ENCODE peak calls at places on chromosome 1, in four cellular contexts. O is WTC11, H is H1, G is K562. R is an unnamed sample.

GRCh38 chr1:108011295-108011694 is 46.3 kb upstream of the VAV3 start:
- DNase-seq in H (no peak), G (no peak), O (no peak), R (no peak)

GRCh38 chr1:94707321-94708298 is 112.5 kb upstream of the SLC44A3 start:
- DNase-seq in G (no peak), O (no peak), H (no peak), R (no peak)

GRCh38 chr1:69492286-69492685 is 75.4 kb upstream of the LRRC7 start:
- DNase-seq in G (no peak), H (no peak), O (no peak), R (no peak)

GRCh38 chr1:14735861-14736260 is 137.4 kb downstream of the KAZN start:
- DNase-seq in H (no peak), O (no peak), G (no peak), R (no peak)

GRCh38 chr1:156508205-156508954 is 7.8 kb upstream of the MEF2D start:
- DNase-seq in G (no peak), O (no peak), H (no peak), R (no peak)

GRCh38 chr1:109198043-109198695 is 15.5 kb upstream of the SARS1 start:
- DNase-seq in H (no peak), G (peak; percentile 93), O (no peak), R (no peak)

GRCh38 chr1:7632126-7632525 is 139.0 kb upstream of the VAMP3 start:
- DNase-seq in G (no peak), O (no peak), H (no peak), R (no peak)

GRCh38 chr1:215394084-215394991 is 172.8 kb upstream of the KCTD3 start:
- DNase-seq in O (no peak), H (no peak), G (no peak), R (no peak)

GRCh38 chr1:24828887-24829192 is 83.6 kb downstream of the CLIC4 start:
- DNase-seq in O (no peak), H (no peak), G (no peak), R (peak; percentile 48)

GRCh38 chr1:54652172-54652571 is 10.6 kb downstream of the MROH7 start:
- DNase-seq in G (no peak), H (no peak), O (no peak), R (no peak)

GRCh38 chr1:219040291-219040690 is 133.4 kb upstream of the LYPLAL1 start:
- DNase-seq in O (no peak), G (no peak), H (no peak), R (no peak)

GRCh38 chr1:2029561-2029960 is 10.4 kb downstream of the GABRD start:
- DNase-seq in O (no peak), H (no peak), G (no peak), R (no peak)

GRCh38 chr1:226403522-226404034 is 4.3 kb downstream of the PARP1 start:
- DNase-seq in G (peak; percentile 80), H (no peak), O (peak; percentile 32), R (peak; percentile 60)

GRCh38 chr1:180151508-180151907 is 3.2 kb upstream of the QSOX1 start:
- DNase-seq in O (no peak), G (no peak), H (no peak), R (no peak)

GRCh38 chr1:50704126-50704525 is 255.9 kb downstream of the FAF1 start:
- DNase-seq in G (peak; percentile 69), O (no peak), H (no peak), R (peak; percentile 64)

GRCh38 chr1:244011796-244012195 is 39.3 kb upstream of the ZBTB18 start:
- DNase-seq in H (no peak), G (no peak), O (no peak), R (no peak)

GRCh38 chr1:183806650-183807049 is 1.7 kb downstream of the RGL1 start:
- DNase-seq in O (no peak), G (no peak), H (no peak), R (no peak)

GRCh38 chr1:27428316-27429028 is 36.0 kb downstream of the GPR3 start:
- DNase-seq in H (no peak), O (no peak), G (peak; percentile 49), R (peak; percentile 60)

GRCh38 chr1:18557621-18558465 is 72.8 kb upstream of the PAX7 start:
- DNase-seq in H (peak; percentile 54), O (peak; percentile 67), G (no peak), R (no peak)

GRCh38 chr1:220701974-220702373 is 11.8 kb downstream of the C1orf115 start:
- DNase-seq in O (no peak), G (no peak), H (no peak), R (no peak)

GRCh38 chr1:89383185-89383584 is 19.3 kb downstream of the GBP6 start:
- DNase-seq in G (no peak), O (no peak), H (no peak), R (no peak)

GRCh38 chr1:23394176-23394575 is 24.5 kb upstream of the ZNF436 start:
- DNase-seq in G (no peak), O (no peak), H (no peak), R (no peak)

GRCh38 chr1:218783916-218784315 is 389.8 kb upstream of the LYPLAL1 start:
- DNase-seq in O (no peak), H (no peak), G (no peak), R (no peak)

GRCh38 chr1:205240118-205240517 is 12.4 kb downstream of the TMCC2 start:
- DNase-seq in G (no peak), H (no peak), O (no peak), R (no peak)

GRCh38 chr1:101148987-101149386 is 87.8 kb upstream of the S1PR1 start:
- DNase-seq in G (no peak), O (no peak), H (no peak), R (no peak)

GRCh38 chr1:3481836-3482589 is 27.5 kb downstream of the ARHGEF16 start:
- DNase-seq in G (no peak), O (no peak), H (no peak), R (no peak)

GRCh38 chr1:81437649-81438048 is 363.1 kb upstream of the ADGRL2 start:
- DNase-seq in G (no peak), O (no peak), H (no peak), R (no peak)

GRCh38 chr1:226632169-226632884 is 83.8 kb downstream of the STUM start:
- DNase-seq in G (no peak), H (no peak), O (no peak), R (no peak)

GRCh38 chr1:225378880-225379279 is 49.0 kb downstream of the LBR start:
- DNase-seq in H (peak; percentile 78), G (no peak), O (peak; percentile 81), R (no peak)

GRCh38 chr1:246860401-246860800 is 71.3 kb downstream of the AHCTF1 start:
- DNase-seq in O (no peak), G (no peak), H (no peak), R (no peak)

GRCh38 chr1:11681071-11681771 is at the start of gene MAD2L2:
- DNase-seq in G (peak; percentile 98), H (no peak), O (peak; percentile 86), R (peak; percentile 97)

GRCh38 chr1:84214115-84214956 is 70.3 kb downstream of the PRKACB start:
- DNase-seq in G (no peak), H (no peak), O (no peak), R (no peak)

GRCh38 chr1:241658081-241658793 is 6.2 kb downstream of the WDR64 start:
- DNase-seq in O (no peak), H (no peak), G (no peak), R (no peak)

GRCh38 chr1:20355828-20356735 is 65.4 kb downstream of the VWA5B1 start:
- DNase-seq in G (no peak), H (no peak), O (no peak), R (no peak)

GRCh38 chr1:20356850-20357459 is 66.3 kb downstream of the VWA5B1 start:
- DNase-seq in O (no peak), H (no peak), G (no peak), R (no peak)

GRCh38 chr1:20359451-20360330 is 69.0 kb downstream of the VWA5B1 start:
- DNase-seq in G (no peak), H (no peak), O (no peak), R (no peak)

GRCh38 chr1:20358761-20359263 is 68.1 kb downstream of the VWA5B1 start:
- DNase-seq in O (no peak), H (no peak), G (no peak), R (peak; percentile 81)

DNA sequence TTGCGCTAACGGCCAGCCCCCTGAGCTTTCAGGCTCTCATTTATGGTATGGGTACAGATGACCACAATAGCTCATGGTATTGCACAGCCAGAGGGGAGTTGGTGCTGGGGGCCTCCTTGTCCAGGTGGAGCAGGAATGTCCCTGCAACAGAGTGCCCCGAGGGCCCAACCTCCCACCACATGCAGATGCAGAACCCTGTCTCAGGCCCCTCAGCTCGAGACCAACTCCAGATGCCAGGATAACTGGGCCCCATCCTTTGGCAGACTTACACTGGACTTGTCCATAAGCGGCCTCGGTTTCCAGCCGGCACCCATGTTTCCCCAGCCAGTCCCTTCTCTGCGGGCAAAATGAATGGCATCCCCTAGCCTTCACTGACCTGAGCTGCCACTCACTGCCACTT is 67.1 kb downstream of the VWA5B1 start:
- DNase-seq in G (no peak), H (no peak), O (no peak), R (no peak)
- TF ChIP-seq TEAD4 in G (no peak), H (no peak), O (no peak), R (no peak)

GRCh38 chr1:17194981-17195528 is 9.9 kb upstream of the PADI1 start:
- DNase-seq in O (no peak), H (no peak), G (no peak), R (no peak)

GRCh38 chr1:17191990-17192242 is 13.0 kb upstream of the PADI1 start:
- DNase-seq in G (no peak), O (no peak), H (no peak), R (no peak)

GRCh38 chr1:17192394-17193221 is 12.3 kb upstream of the PADI1 start:
- DNase-seq in H (no peak), G (no peak), O (no peak), R (no peak)

GRCh38 chr1:17194133-17194475 is 10.8 kb upstream of the PADI1 start:
- DNase-seq in G (no peak), O (no peak), H (no peak), R (no peak)

GRCh38 chr1:17193222-17194132 is 11.5 kb upstream of the PADI1 start:
- DNase-seq in H (no peak), O (no peak), G (no peak), R (peak; percentile 61)
- TF ChIP-seq TEAD4 in H (no peak), O (no peak), G (no peak), R (no peak)

GRCh38 chr1:10615336-10615735 is 140.6 kb downstream of the PEX14 start:
- DNase-seq in H (no peak), O (no peak), G (no peak), R (no peak)
- TF ChIP-seq TEAD4 in H (no peak), O (no peak), G (no peak), R (no peak)

GRCh38 chr1:203199481-203200058 is 13.1 kb upstream of the CHI3L1 start:
- DNase-seq in O (no peak), H (no peak), G (no peak), R (no peak)

GRCh38 chr1:203199002-203199401 is 12.5 kb upstream of the CHI3L1 start:
- DNase-seq in G (no peak), H (no peak), O (no peak), R (no peak)

GRCh38 chr1:203200059-203200553 is 13.6 kb upstream of the CHI3L1 start:
- DNase-seq in O (no peak), H (no peak), G (no peak), R (no peak)

GRCh38 chr1:203197625-203198024 is 11.1 kb upstream of the CHI3L1 start:
- DNase-seq in G (no peak), O (no peak), H (no peak), R (no peak)

DNA sequence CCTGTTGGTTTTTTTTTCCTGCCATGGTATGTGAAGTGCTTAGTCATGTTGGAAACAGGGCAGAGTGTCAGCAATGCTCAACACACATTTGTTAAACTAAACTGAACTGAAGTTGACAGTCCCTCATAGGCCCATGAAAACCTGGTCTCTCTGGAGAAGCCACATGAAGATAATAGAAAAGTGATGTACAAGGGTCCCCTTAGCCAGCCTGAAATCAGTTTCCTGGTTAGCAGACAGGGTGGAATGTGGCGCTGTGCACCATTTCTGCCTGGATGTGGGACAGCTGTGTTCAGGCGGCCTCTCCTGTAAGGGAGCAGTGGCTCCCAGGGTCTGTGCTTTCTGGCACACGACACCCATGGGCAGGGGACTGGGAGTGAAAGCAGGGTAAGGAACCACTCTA is 9.9 kb upstream of the CHI3L1 start:
- DNase-seq in G (peak; percentile 70), H (no peak), O (no peak), R (no peak)
- TF ChIP-seq TEAD4 in G (no peak), H (peak; percentile 93), O (no peak), R (no peak)

R was measured in SK-N-SH.